ENCODE peak calls at places on chromosomes 7 and 10, in ten cellular contexts. B is ascending aorta, X is OCI-LY7, H is left lung, J is cardiac muscle cell, F is transverse colon, N is colonic mucosa, W is mesendoderm, D is Peyer's patch, A is aorta. O is an unnamed sample.

GRCh38 chr10:95963202-95963991 is 55.6 kb downstream of the CC2D2B start:
- DNase-seq in B (no peak), F (no peak), N (no peak), A (no peak), X (peak; percentile 36), J (no peak), W (no peak), H (no peak), D (no peak), O (no peak)

GRCh38 chr10:87864497-87865059 is 1.2 kb downstream of the PTEN start:
- DNase-seq in F (no peak), J (peak; percentile 25), B (no peak), D (no peak), A (no peak), W (peak; percentile 26), H (no peak), N (no peak), X (peak; percentile 60), O (peak; percentile 34)

GRCh38 chr7:102463841-102464576 is 654 bp downstream of the ALKBH4 start:
- DNase-seq in X (no peak), N (no peak), D (no peak), W (no peak), F (no peak), H (no peak), J (peak; percentile 25), A (no peak), B (no peak), O (no peak)

GRCh38 chr10:114044251-114045070 is 795 bp downstream of the ADRB1 start:
- DNase-seq in H (no peak), A (no peak), X (no peak), W (peak; percentile 32), D (no peak), F (no peak), N (no peak), B (no peak), J (no peak), O (no peak)

GRCh38 chr10:80066809-80067208 is 11.7 kb upstream of the TMEM254 start:
- DNase-seq in H (no peak), W (peak; percentile 54), A (no peak), X (no peak), N (no peak), B (no peak), F (no peak), D (no peak), J (no peak), O (no peak)

GRCh38 chr7:4043988-4044387 is 638.1 kb upstream of the FOXK1 start:
- DNase-seq in X (no peak), D (no peak), J (no peak), N (no peak), F (no peak), H (no peak), B (no peak), W (no peak), A (peak; percentile 10), O (no peak)

GRCh38 chr7:95302976-95303375 is 21.4 kb downstream of the PON1 start:
- DNase-seq in F (no peak), W (no peak), A (no peak), N (no peak), D (no peak), H (no peak), X (no peak), B (no peak), J (no peak), O (peak; percentile 85)

GRCh38 chr10:88270871-88271713 is 312.0 kb downstream of the RNLS start:
- DNase-seq in B (no peak), J (peak; percentile 68), W (no peak), X (peak; percentile 30), D (peak; percentile 29), H (no peak), N (no peak), F (no peak), A (no peak), O (peak; percentile 50)

GRCh38 chr7:80078159-80078731 is 56.4 kb upstream of the GNAI1 start:
- DNase-seq in B (no peak), N (no peak), A (no peak), D (no peak), W (peak; percentile 69), J (peak; percentile 46), F (no peak), H (no peak), X (no peak), O (no peak)

GRCh38 chr10:68735119-68735518 is 14.1 kb downstream of the CCAR1 start:
- DNase-seq in W (no peak), J (no peak), N (no peak), B (no peak), X (no peak), F (no peak), H (no peak), D (no peak), A (no peak), O (no peak)

GRCh38 chr7:45342236-45342635 is 184.6 kb downstream of the RAMP3 start:
- DNase-seq in H (no peak), F (no peak), A (no peak), D (no peak), X (no peak), N (no peak), B (no peak), J (no peak), W (no peak), O (no peak)

GRCh38 chr7:36280840-36281812 is 108.5 kb upstream of the ANLN start:
- DNase-seq in F (peak; percentile 73), H (peak; percentile 85), J (peak; percentile 79), W (peak; percentile 78), A (peak; percentile 89), X (no peak), N (peak; percentile 78), B (peak; percentile 57), D (no peak), O (peak; percentile 74)

GRCh38 chr10:5092375-5092774 is 1.8 kb upstream of the AKR1C3 start:
- DNase-seq in F (no peak), W (no peak), B (no peak), A (no peak), D (no peak), J (no peak), N (no peak), H (no peak), X (no peak), O (no peak)

GRCh38 chr10:5095687-5096086 is 1.5 kb downstream of the AKR1C3 start:
- DNase-seq in W (no peak), J (peak; percentile 16), B (no peak), H (no peak), N (no peak), X (no peak), F (no peak), A (no peak), D (no peak), O (no peak)

GRCh38 chr10:5092848-5093790 is 1.1 kb upstream of the AKR1C3 start:
- DNase-seq in W (no peak), J (no peak), X (no peak), B (no peak), D (no peak), H (no peak), F (no peak), A (no peak), N (no peak), O (no peak)

GRCh38 chr10:5094265-5095205 is at the start of gene AKR1C3:
- DNase-seq in J (peak; percentile 88), W (peak; percentile 84), F (no peak), H (no peak), A (no peak), D (no peak), B (no peak), N (peak; percentile 30), X (peak; percentile 2), O (peak; percentile 7)

DNA sequence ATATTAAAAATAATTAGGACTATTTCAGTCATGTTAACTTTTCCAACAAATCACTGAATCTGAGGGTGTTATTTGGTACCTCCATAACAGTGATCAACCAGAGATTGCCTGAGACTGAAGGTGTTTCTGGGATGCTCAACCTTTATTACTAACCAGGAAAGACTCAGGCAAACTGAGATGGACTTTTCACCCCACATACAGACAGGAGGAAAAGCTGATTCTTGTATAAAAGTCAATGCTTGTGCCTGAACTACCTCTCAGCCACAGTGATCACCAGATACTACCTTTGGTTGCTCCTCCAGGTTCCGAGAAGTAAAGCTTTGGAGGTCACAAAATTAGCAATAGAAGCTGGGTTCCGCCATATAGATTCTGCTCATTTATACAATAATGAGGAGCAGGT is 1.9 kb downstream of the AKR1C3 start:
- DNase-seq in A (no peak), B (no peak), X (no peak), F (no peak), H (no peak), D (no peak), W (no peak), N (no peak), J (no peak), O (no peak)
- H3K4me1 ChIP-seq in A (no peaks in the 10 kb centered on the region), B (no peaks in the 10 kb centered on the region), X (no peaks in the 10 kb centered on the region), F (no peaks in the 10 kb centered on the region), H (no peaks in the 10 kb centered on the region), D (no peaks in the 10 kb centered on the region), W (peaks cover 3% of the 10 kb centered on the region), N (no peaks in the 10 kb centered on the region), J (no peaks in the 10 kb centered on the region), O (peaks cover 3% of the 10 kb centered on the region)

GRCh38 chr10:78177431-78178185 is 143.9 kb downstream of the RPS24 start:
- DNase-seq in J (no peak), W (no peak), B (no peak), A (peak; percentile 56), F (no peak), N (no peak), D (no peak), X (no peak), H (peak; percentile 22), O (no peak)
- H3K27ac ChIP-seq in J (no peak overlapping the region), W (no peak overlapping the region), B (no peak overlapping the region), A (no peak overlapping the region), F (no peak overlapping the region), N (no peak overlapping the region), D (no peak overlapping the region), X (no peak overlapping the region), H (no peak overlapping the region), O (no peak overlapping the region)

DNA sequence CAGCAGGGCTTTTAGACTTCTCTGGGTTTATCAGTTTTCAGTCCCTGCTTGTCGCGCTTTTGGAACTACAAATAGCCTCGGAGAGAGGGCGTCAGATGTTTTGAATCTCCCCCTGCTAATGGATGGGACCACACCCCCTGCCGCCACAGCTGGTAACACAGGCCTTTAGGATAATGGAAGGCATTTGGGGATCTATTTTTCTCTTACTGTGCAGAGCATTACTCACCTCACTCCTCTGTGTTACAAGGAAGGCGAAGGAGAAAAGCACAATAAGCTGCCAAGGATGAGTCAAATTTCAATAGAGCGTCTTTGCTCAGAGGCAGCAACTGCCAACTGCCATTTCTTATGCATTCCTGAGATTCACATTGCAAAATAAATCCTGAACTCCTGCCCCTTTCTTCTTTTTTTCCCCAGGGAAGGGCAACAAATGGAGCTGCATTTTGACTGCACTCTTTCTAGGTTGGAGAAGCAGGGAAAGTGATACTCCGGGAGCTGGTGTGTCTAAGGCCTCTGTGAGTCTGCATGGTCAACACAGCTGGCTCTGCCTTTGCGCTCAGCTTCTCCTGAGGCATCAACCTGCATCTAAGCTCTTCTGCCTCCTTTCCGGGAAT is 31.5 kb upstream of the SMNDC1 start:
- DNase-seq in H (no peak), W (peak; percentile 57), D (no peak), X (no peak), J (peak; percentile 96), F (no peak), N (no peak), B (no peak), A (no peak), O (peak; percentile 69)
- H3K4me3 ChIP-seq in H (no peak overlapping the region), W (no peak overlapping the region), D (no peak overlapping the region), X (no peak overlapping the region), J (no peak overlapping the region), F (no peak overlapping the region), N (no peak overlapping the region), B (no peak overlapping the region), A (no peak overlapping the region), O (no peak overlapping the region)

DNA sequence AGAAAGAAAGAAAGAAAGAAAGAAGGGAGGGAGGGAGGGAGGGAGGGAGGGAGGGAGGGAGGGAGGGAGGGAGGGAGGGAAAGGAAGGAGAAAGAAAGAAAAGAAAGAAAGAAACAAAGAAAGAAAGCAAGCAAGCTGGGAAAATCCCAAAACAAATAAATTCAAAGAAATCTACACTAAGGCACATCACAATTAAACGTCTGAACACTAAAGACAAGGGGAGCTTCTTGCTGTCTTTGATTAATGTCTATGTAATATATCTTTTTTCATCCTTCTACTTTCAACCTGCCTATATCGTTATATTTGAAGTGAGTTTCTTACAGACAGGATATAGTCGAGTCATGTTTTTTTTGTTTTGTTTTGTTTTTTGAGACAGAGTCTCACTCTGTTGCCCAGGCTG is 28.3 kb upstream of the EBF3 start:
- DNase-seq in B (no peak), X (no peak), A (no peak), F (no peak), N (no peak), W (no peak), J (no peak), H (no peak), D (no peak), O (no peak)
- H3K4me1 ChIP-seq in B (no peaks in the 10 kb centered on the region), X (no peaks in the 10 kb centered on the region), A (no peaks in the 10 kb centered on the region), F (no peaks in the 10 kb centered on the region), N (no peaks in the 10 kb centered on the region), W (no peaks in the 10 kb centered on the region), J (no peaks in the 10 kb centered on the region), H (no peaks in the 10 kb centered on the region), D (no peaks in the 10 kb centered on the region), O (no peaks in the 10 kb centered on the region)

O was measured in SJCRH30.